ENCODE peak calls at places on chromosomes 4 and X, in ten cellular contexts. One of them, this sample, is unnamed.
A peak's percentile ranks its signal among the peaks of the same experiment; 100 is the strongest.

GRCh38 chr4:123995939-123996338 is 599.3 kb downstream of the SPRY1 start:
- DNase-seq in chondrocyte: no peak
- DNase-seq in activated gamma-delta T cell treated with anti-CD3 and anti-CD28 coated beads, Interleukin-2, amount 50 U/mL, for 16 hours: no peak
- DNase-seq in GM04503: peak; percentile 83
- DNase-seq in omental fat pad: no peak
- DNase-seq in heart left ventricle: no peak
- DNase-seq in GM10248: no peak
- DNase-seq in activated CD4-positive, alpha-beta T cell treated with anti-CD3 and anti-CD28 coated beads, Interleukin-2, amount 50 U/mL, for 48 hours: no peak
- DNase-seq in NCI-H2081: no peak
- DNase-seq in effector memory CD8-positive, alpha-beta T cell: no peak
- DNase-seq in this sample: no peak

GRCh38 chr4:164779080-164779479 is 25.1 kb downstream of the SMIM31 start:
- DNase-seq in activated gamma-delta T cell treated with anti-CD3 and anti-CD28 coated beads, Interleukin-2, amount 50 U/mL, for 16 hours: no peak
- DNase-seq in GM04503: peak; percentile 66
- DNase-seq in GM10248: no peak
- DNase-seq in omental fat pad: no peak
- DNase-seq in effector memory CD8-positive, alpha-beta T cell: no peak
- DNase-seq in NCI-H2081: no peak
- DNase-seq in heart left ventricle: no peak
- DNase-seq in chondrocyte: no peak
- DNase-seq in activated CD4-positive, alpha-beta T cell treated with anti-CD3 and anti-CD28 coated beads, Interleukin-2, amount 50 U/mL, for 48 hours: no peak
- DNase-seq in this sample: no peak

GRCh38 chrX:72021975-72022374 is 109.7 kb downstream of the RTL5 start:
- DNase-seq in heart left ventricle: no peak
- DNase-seq in chondrocyte: no peak
- DNase-seq in GM10248: peak; percentile 18
- DNase-seq in effector memory CD8-positive, alpha-beta T cell: no peak
- DNase-seq in activated CD4-positive, alpha-beta T cell treated with anti-CD3 and anti-CD28 coated beads, Interleukin-2, amount 50 U/mL, for 48 hours: peak; percentile 14
- DNase-seq in activated gamma-delta T cell treated with anti-CD3 and anti-CD28 coated beads, Interleukin-2, amount 50 U/mL, for 16 hours: no peak
- DNase-seq in NCI-H2081: no peak
- DNase-seq in GM04503: no peak
- DNase-seq in omental fat pad: no peak
- DNase-seq in this sample: no peak

GRCh38 chrX:57178605-57179004 is 41.4 kb upstream of the SPIN2A start:
- DNase-seq in NCI-H2081: no peak
- DNase-seq in omental fat pad: no peak
- DNase-seq in GM10248: no peak
- DNase-seq in chondrocyte: no peak
- DNase-seq in activated gamma-delta T cell treated with anti-CD3 and anti-CD28 coated beads, Interleukin-2, amount 50 U/mL, for 16 hours: no peak
- DNase-seq in GM04503: no peak
- DNase-seq in activated CD4-positive, alpha-beta T cell treated with anti-CD3 and anti-CD28 coated beads, Interleukin-2, amount 50 U/mL, for 48 hours: no peak
- DNase-seq in heart left ventricle: no peak
- DNase-seq in effector memory CD8-positive, alpha-beta T cell: no peak
- DNase-seq in this sample: no peak

GRCh38 chr4:107036602-107037151 is 564 bp upstream of the DKK2 start:
- DNase-seq in activated gamma-delta T cell treated with anti-CD3 and anti-CD28 coated beads, Interleukin-2, amount 50 U/mL, for 16 hours: no peak
- DNase-seq in effector memory CD8-positive, alpha-beta T cell: no peak
- DNase-seq in chondrocyte: peak; percentile 75
- DNase-seq in activated CD4-positive, alpha-beta T cell treated with anti-CD3 and anti-CD28 coated beads, Interleukin-2, amount 50 U/mL, for 48 hours: no peak
- DNase-seq in omental fat pad: no peak
- DNase-seq in GM10248: peak; percentile 10
- DNase-seq in NCI-H2081: peak; percentile 2
- DNase-seq in GM04503: no peak
- DNase-seq in heart left ventricle: no peak
- DNase-seq in this sample: no peak

GRCh38 chrX:3393168-3393567 is 46.7 kb upstream of the MXRA5 start:
- DNase-seq in activated CD4-positive, alpha-beta T cell treated with anti-CD3 and anti-CD28 coated beads, Interleukin-2, amount 50 U/mL, for 48 hours: no peak
- DNase-seq in effector memory CD8-positive, alpha-beta T cell: no peak
- DNase-seq in activated gamma-delta T cell treated with anti-CD3 and anti-CD28 coated beads, Interleukin-2, amount 50 U/mL, for 16 hours: no peak
- DNase-seq in heart left ventricle: no peak
- DNase-seq in omental fat pad: no peak
- DNase-seq in GM04503: no peak
- DNase-seq in NCI-H2081: no peak
- DNase-seq in GM10248: no peak
- DNase-seq in chondrocyte: no peak
- DNase-seq in this sample: no peak

GRCh38 chrX:134671207-134671750 is 13.0 kb upstream of the PLAC1 start:
- DNase-seq in GM04503: no peak
- DNase-seq in activated gamma-delta T cell treated with anti-CD3 and anti-CD28 coated beads, Interleukin-2, amount 50 U/mL, for 16 hours: no peak
- DNase-seq in chondrocyte: no peak
- DNase-seq in effector memory CD8-positive, alpha-beta T cell: no peak
- DNase-seq in GM10248: no peak
- DNase-seq in heart left ventricle: no peak
- DNase-seq in omental fat pad: no peak
- DNase-seq in activated CD4-positive, alpha-beta T cell treated with anti-CD3 and anti-CD28 coated beads, Interleukin-2, amount 50 U/mL, for 48 hours: no peak
- DNase-seq in NCI-H2081: no peak
- DNase-seq in this sample: no peak

GRCh38 chr4:54152846-54153600 is 53.1 kb downstream of the GSX2 start:
- DNase-seq in NCI-H2081: no peak
- DNase-seq in activated gamma-delta T cell treated with anti-CD3 and anti-CD28 coated beads, Interleukin-2, amount 50 U/mL, for 16 hours: no peak
- DNase-seq in GM04503: peak; percentile 49
- DNase-seq in heart left ventricle: no peak
- DNase-seq in chondrocyte: no peak
- DNase-seq in GM10248: no peak
- DNase-seq in effector memory CD8-positive, alpha-beta T cell: no peak
- DNase-seq in activated CD4-positive, alpha-beta T cell treated with anti-CD3 and anti-CD28 coated beads, Interleukin-2, amount 50 U/mL, for 48 hours: no peak
- DNase-seq in omental fat pad: no peak
- DNase-seq in this sample: no peak

GRCh38 chr4:166065324-166065723 is 192.3 kb downstream of the TLL1 start:
- DNase-seq in heart left ventricle: no peak
- DNase-seq in activated gamma-delta T cell treated with anti-CD3 and anti-CD28 coated beads, Interleukin-2, amount 50 U/mL, for 16 hours: no peak
- DNase-seq in effector memory CD8-positive, alpha-beta T cell: no peak
- DNase-seq in GM04503: no peak
- DNase-seq in GM10248: no peak
- DNase-seq in NCI-H2081: peak; percentile 3
- DNase-seq in activated CD4-positive, alpha-beta T cell treated with anti-CD3 and anti-CD28 coated beads, Interleukin-2, amount 50 U/mL, for 48 hours: no peak
- DNase-seq in omental fat pad: no peak
- DNase-seq in chondrocyte: no peak
- DNase-seq in this sample: no peak

GRCh38 chr4:145840162-145840768 is 98.4 kb downstream of the ZNF827 start:
- DNase-seq in NCI-H2081: peak; percentile 53
- DNase-seq in GM10248: peak; percentile 45
- DNase-seq in activated gamma-delta T cell treated with anti-CD3 and anti-CD28 coated beads, Interleukin-2, amount 50 U/mL, for 16 hours: no peak
- DNase-seq in GM04503: no peak
- DNase-seq in omental fat pad: no peak
- DNase-seq in heart left ventricle: no peak
- DNase-seq in effector memory CD8-positive, alpha-beta T cell: no peak
- DNase-seq in chondrocyte: no peak
- DNase-seq in activated CD4-positive, alpha-beta T cell treated with anti-CD3 and anti-CD28 coated beads, Interleukin-2, amount 50 U/mL, for 48 hours: no peak
- DNase-seq in this sample: no peak

GRCh38 chrX:65420154-65420553 is 114.4 kb downstream of the LAS1L start:
- DNase-seq in activated CD4-positive, alpha-beta T cell treated with anti-CD3 and anti-CD28 coated beads, Interleukin-2, amount 50 U/mL, for 48 hours: no peak
- DNase-seq in NCI-H2081: no peak
- DNase-seq in chondrocyte: no peak
- DNase-seq in effector memory CD8-positive, alpha-beta T cell: no peak
- DNase-seq in omental fat pad: no peak
- DNase-seq in GM10248: no peak
- DNase-seq in GM04503: no peak
- DNase-seq in heart left ventricle: no peak
- DNase-seq in activated gamma-delta T cell treated with anti-CD3 and anti-CD28 coated beads, Interleukin-2, amount 50 U/mL, for 16 hours: no peak
- DNase-seq in this sample: no peak

GRCh38 chrX:15310117-15310516 is 5.3 kb downstream of the ASB11 start:
- DNase-seq in GM04503: no peak
- DNase-seq in effector memory CD8-positive, alpha-beta T cell: no peak
- DNase-seq in omental fat pad: no peak
- DNase-seq in heart left ventricle: peak; percentile 47
- DNase-seq in chondrocyte: no peak
- DNase-seq in GM10248: no peak
- DNase-seq in activated gamma-delta T cell treated with anti-CD3 and anti-CD28 coated beads, Interleukin-2, amount 50 U/mL, for 16 hours: no peak
- DNase-seq in activated CD4-positive, alpha-beta T cell treated with anti-CD3 and anti-CD28 coated beads, Interleukin-2, amount 50 U/mL, for 48 hours: no peak
- DNase-seq in NCI-H2081: peak; percentile 83
- DNase-seq in this sample: no peak

GRCh38 chrX:119181491-119181890 is 53.9 kb upstream of the KIAA1210 start:
- DNase-seq in GM10248: no peak
- DNase-seq in heart left ventricle: no peak
- DNase-seq in omental fat pad: no peak
- DNase-seq in chondrocyte: no peak
- DNase-seq in NCI-H2081: peak; percentile 22
- DNase-seq in GM04503: no peak
- DNase-seq in activated CD4-positive, alpha-beta T cell treated with anti-CD3 and anti-CD28 coated beads, Interleukin-2, amount 50 U/mL, for 48 hours: no peak
- DNase-seq in effector memory CD8-positive, alpha-beta T cell: no peak
- DNase-seq in activated gamma-delta T cell treated with anti-CD3 and anti-CD28 coated beads, Interleukin-2, amount 50 U/mL, for 16 hours: no peak
- DNase-seq in this sample: no peak

GRCh38 chr4:163482197-163482596 is 8.6 kb upstream of the TKTL2 start:
- DNase-seq in chondrocyte: no peak
- DNase-seq in omental fat pad: no peak
- DNase-seq in GM04503: no peak
- DNase-seq in heart left ventricle: no peak
- DNase-seq in activated CD4-positive, alpha-beta T cell treated with anti-CD3 and anti-CD28 coated beads, Interleukin-2, amount 50 U/mL, for 48 hours: no peak
- DNase-seq in GM10248: peak; percentile 18
- DNase-seq in effector memory CD8-positive, alpha-beta T cell: no peak
- DNase-seq in activated gamma-delta T cell treated with anti-CD3 and anti-CD28 coated beads, Interleukin-2, amount 50 U/mL, for 16 hours: no peak
- DNase-seq in NCI-H2081: no peak
- DNase-seq in this sample: no peak

GRCh38 chrX:104315555-104315954 is 60.8 kb upstream of the ESX1 start:
- DNase-seq in heart left ventricle: no peak
- DNase-seq in effector memory CD8-positive, alpha-beta T cell: no peak
- DNase-seq in GM10248: no peak
- DNase-seq in chondrocyte: no peak
- DNase-seq in activated CD4-positive, alpha-beta T cell treated with anti-CD3 and anti-CD28 coated beads, Interleukin-2, amount 50 U/mL, for 48 hours: no peak
- DNase-seq in NCI-H2081: no peak
- DNase-seq in omental fat pad: no peak
- DNase-seq in activated gamma-delta T cell treated with anti-CD3 and anti-CD28 coated beads, Interleukin-2, amount 50 U/mL, for 16 hours: no peak
- DNase-seq in GM04503: peak; percentile 57
- DNase-seq in this sample: no peak

GRCh38 chr4:8278009-8278395 is 8.4 kb downstream of the HTRA3 start:
- DNase-seq in NCI-H2081: no peak
- DNase-seq in activated CD4-positive, alpha-beta T cell treated with anti-CD3 and anti-CD28 coated beads, Interleukin-2, amount 50 U/mL, for 48 hours: no peak
- DNase-seq in omental fat pad: no peak
- DNase-seq in GM04503: no peak
- DNase-seq in effector memory CD8-positive, alpha-beta T cell: no peak
- DNase-seq in chondrocyte: peak; percentile 77
- DNase-seq in heart left ventricle: peak; percentile 61
- DNase-seq in GM10248: no peak
- DNase-seq in activated gamma-delta T cell treated with anti-CD3 and anti-CD28 coated beads, Interleukin-2, amount 50 U/mL, for 16 hours: no peak
- DNase-seq in this sample: no peak

GRCh38 chrX:55142206-55142918 is 53.5 kb downstream of the PAGE2 start:
- DNase-seq in omental fat pad: no peak
- DNase-seq in activated CD4-positive, alpha-beta T cell treated with anti-CD3 and anti-CD28 coated beads, Interleukin-2, amount 50 U/mL, for 48 hours: no peak
- DNase-seq in effector memory CD8-positive, alpha-beta T cell: no peak
- DNase-seq in GM04503: no peak
- DNase-seq in NCI-H2081: no peak
- DNase-seq in heart left ventricle: no peak
- DNase-seq in activated gamma-delta T cell treated with anti-CD3 and anti-CD28 coated beads, Interleukin-2, amount 50 U/mL, for 16 hours: no peak
- DNase-seq in GM10248: no peak
- DNase-seq in chondrocyte: no peak
- DNase-seq in this sample: no peak

GRCh38 chrX:9708923-9709553 is 56.6 kb downstream of the GPR143 start:
- DNase-seq in omental fat pad: peak; percentile 36
- DNase-seq in chondrocyte: no peak
- DNase-seq in heart left ventricle: peak; percentile 78
- DNase-seq in GM04503: no peak
- DNase-seq in effector memory CD8-positive, alpha-beta T cell: peak; percentile 70
- DNase-seq in activated gamma-delta T cell treated with anti-CD3 and anti-CD28 coated beads, Interleukin-2, amount 50 U/mL, for 16 hours: peak; percentile 62
- DNase-seq in activated CD4-positive, alpha-beta T cell treated with anti-CD3 and anti-CD28 coated beads, Interleukin-2, amount 50 U/mL, for 48 hours: peak; percentile 72
- DNase-seq in NCI-H2081: peak; percentile 79
- DNase-seq in GM10248: peak; percentile 76
- DNase-seq in this sample: peak; percentile 53

GRCh38 chrX:105460366-105460765 is 239.9 kb upstream of the TEX13A start:
- DNase-seq in activated gamma-delta T cell treated with anti-CD3 and anti-CD28 coated beads, Interleukin-2, amount 50 U/mL, for 16 hours: no peak
- DNase-seq in GM04503: no peak
- DNase-seq in GM10248: no peak
- DNase-seq in effector memory CD8-positive, alpha-beta T cell: no peak
- DNase-seq in chondrocyte: no peak
- DNase-seq in NCI-H2081: no peak
- DNase-seq in omental fat pad: no peak
- DNase-seq in heart left ventricle: no peak
- DNase-seq in activated CD4-positive, alpha-beta T cell treated with anti-CD3 and anti-CD28 coated beads, Interleukin-2, amount 50 U/mL, for 48 hours: no peak
- DNase-seq in this sample: no peak

GRCh38 chr4:185833055-185833598 is 21.1 kb upstream of the SORBS2 start:
- DNase-seq in GM04503: no peak
- DNase-seq in heart left ventricle: no peak
- DNase-seq in chondrocyte: no peak
- DNase-seq in activated gamma-delta T cell treated with anti-CD3 and anti-CD28 coated beads, Interleukin-2, amount 50 U/mL, for 16 hours: no peak
- DNase-seq in omental fat pad: no peak
- DNase-seq in NCI-H2081: no peak
- DNase-seq in effector memory CD8-positive, alpha-beta T cell: no peak
- DNase-seq in activated CD4-positive, alpha-beta T cell treated with anti-CD3 and anti-CD28 coated beads, Interleukin-2, amount 50 U/mL, for 48 hours: no peak
- DNase-seq in GM10248: no peak
- DNase-seq in this sample: no peak